ENCODE peak calls at places on chromosomes 11 and 22, in four cellular contexts. X, D, C and H are unnamed samples.

GRCh38 chr11:86245369-86246292 is 1.1 kb downstream of the EED start:
- DNase-seq in X (peak), D (no peak), C (peak), H (peak)

GRCh38 chr22:29660021-29660420 is 56.6 kb downstream of the NF2 start:
- DNase-seq in X (no peak), D (no peak), C (no peak), H (no peak)

GRCh38 chr11:27357250-27357649 is 5.8 kb downstream of the CCDC34 start:
- DNase-seq in X (no peak), D (no peak), C (no peak), H (no peak)

GRCh38 chr11:80383655-80384054 is 942.8 kb upstream of the TENM4 start:
- DNase-seq in X (no peak), D (no peak), C (no peak), H (no peak)

GRCh38 chr11:12745787-12746186 is 71.6 kb downstream of the TEAD1 start:
- DNase-seq in X (no peak), D (no peak), C (no peak), H (no peak)

GRCh38 chr11:1531418-1531817 is 40.7 kb downstream of the DUSP8 start:
- DNase-seq in X (no peak), D (no peak), C (peak), H (no peak)

GRCh38 chr11:11988099-11988651 is 20.3 kb downstream of the DKK3 start:
- DNase-seq in X (no peak), D (peak), C (peak), H (no peak)

GRCh38 chr22:30287626-30288413 is 1.5 kb downstream of the CASTOR1 start:
- DNase-seq in X (peak), D (peak), C (peak), H (peak)

GRCh38 chr11:117815262-117815803 is 9.2 kb downstream of the FXYD2 start:
- DNase-seq in X (peak), D (no peak), C (no peak), H (peak)

GRCh38 chr22:17303840-17304779 is 65.2 kb upstream of the CECR2 start:
- DNase-seq in X (no peak), D (no peak), C (no peak), H (peak)

GRCh38 chr22:46967445-46968358 is 205.3 kb downstream of the TBC1D22A start:
- DNase-seq in X (no peak), D (no peak), C (no peak), H (no peak)

GRCh38 chr11:95443386-95443785 is 212.4 kb upstream of the SESN3 start:
- DNase-seq in X (no peak), D (no peak), C (no peak), H (no peak)

GRCh38 chr11:70128435-70128906 is 50.4 kb downstream of the ANO1 start:
- DNase-seq in X (no peak), D (peak), C (no peak), H (no peak)

GRCh38 chr11:65014146-65014960 is at the start of gene ARL2:
- DNase-seq in X (peak), D (no peak), C (no peak), H (peak)

GRCh38 chr22:38267086-38267485 is 5.7 kb downstream of the TMEM184B start:
- DNase-seq in X (peak), D (no peak), C (peak), H (no peak)
- TF ChIP-seq CTCF in X (no peak), D (no peak), C (no peak), H (no peak)

DNA sequence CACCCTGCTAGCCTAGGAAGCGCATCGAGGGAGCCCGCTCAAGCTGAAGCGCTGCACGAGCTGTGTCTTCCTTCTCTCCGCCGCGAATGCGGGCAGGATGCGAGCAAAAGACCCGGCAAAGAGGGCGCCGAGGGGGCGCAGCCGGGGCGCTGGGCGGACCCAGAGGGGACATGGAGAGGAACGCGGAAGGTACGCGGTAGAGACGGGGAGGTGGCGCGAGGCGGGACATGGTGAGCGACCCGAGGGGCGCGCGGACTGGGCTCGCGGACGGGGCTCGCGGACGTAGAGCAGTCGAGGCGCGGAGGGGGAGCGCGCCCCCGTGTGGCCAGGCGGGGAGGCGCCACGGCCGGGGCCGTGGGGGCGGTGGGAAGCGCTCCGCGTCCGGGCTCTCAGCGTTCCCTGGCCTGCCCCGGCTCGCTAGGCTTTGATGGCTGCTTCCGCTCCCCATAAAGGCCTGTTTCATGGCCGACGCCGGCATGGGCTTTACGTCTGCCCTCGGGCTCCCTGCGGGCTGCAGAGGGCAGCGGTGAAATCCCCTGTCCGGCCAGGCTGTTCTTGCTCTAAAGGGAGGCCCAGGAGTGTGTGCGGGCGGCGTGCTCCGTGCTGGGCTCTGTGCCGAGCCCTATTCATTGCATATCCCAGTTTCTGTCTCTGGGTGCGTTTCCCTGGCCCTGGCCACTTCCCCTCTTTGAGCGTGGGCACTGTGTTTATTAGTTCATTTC is 31.2 kb upstream of the TRIM29 start:
- DNase-seq in X (peak), D (peak), C (peak), H (peak)
- TF ChIP-seq CTCF in X (peak), D (peak), C (peak), H (no peak)

GRCh38 chr11:125992893-125993292 is 47.0 kb downstream of the VSIG10L2 start:
- DNase-seq in X (no peak), D (no peak), C (no peak), H (no peak)

GRCh38 chr11:125995313-125995712 is 49.5 kb downstream of the VSIG10L2 start:
- DNase-seq in X (no peak), D (no peak), C (no peak), H (no peak)

GRCh38 chr11:125987066-125987641 is 41.3 kb downstream of the VSIG10L2 start:
- DNase-seq in X (no peak), D (no peak), C (no peak), H (no peak)

GRCh38 chr11:125994509-125994908 is 48.7 kb downstream of the VSIG10L2 start:
- DNase-seq in X (no peak), D (no peak), C (no peak), H (no peak)

GRCh38 chr11:125990244-125990643 is 44.4 kb downstream of the VSIG10L2 start:
- DNase-seq in X (peak), D (peak), C (peak), H (no peak)
- TF ChIP-seq CTCF in X (no peak), D (no peak), C (no peak), H (no peak)

GRCh38 chr11:130315354-130315970 is 745 bp upstream of the ZBTB44 start:
- DNase-seq in X (peak), D (no peak), C (no peak), H (peak)
- TF ChIP-seq CTCF in X (no peak), D (no peak), C (no peak), H (no peak)

GRCh38 chr11:99818991-99819390 is 798.2 kb downstream of the CNTN5 start:
- DNase-seq in X (no peak), D (no peak), C (no peak), H (no peak)

GRCh38 chr11:99814021-99814420 is 793.3 kb downstream of the CNTN5 start:
- DNase-seq in X (no peak), D (peak), C (no peak), H (no peak)

DNA sequence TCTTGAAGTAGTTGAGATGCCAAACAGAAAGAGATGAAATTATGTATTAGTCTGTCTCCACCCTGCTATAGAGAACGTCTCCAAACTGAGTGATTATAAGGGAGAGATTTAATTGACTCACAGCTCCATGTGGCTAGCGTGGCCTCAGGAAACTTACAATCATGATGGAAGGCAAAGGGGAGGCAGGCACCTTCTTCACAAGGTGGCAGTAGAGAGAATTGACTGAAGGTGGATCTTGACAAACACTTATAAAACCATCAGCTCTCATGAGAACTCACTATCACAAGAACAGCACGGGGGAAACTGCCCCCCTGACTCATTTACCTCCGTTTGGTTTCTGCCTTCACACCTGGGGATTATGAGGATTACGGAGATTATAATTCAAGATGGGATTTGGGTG is 794.0 kb downstream of the CNTN5 start:
- DNase-seq in X (no peak), D (no peak), C (no peak), H (no peak)
- TF ChIP-seq CTCF in X (no peak), D (peak), C (no peak), H (no peak)

GRCh38 chr11:103338621-103339484 is 229.6 kb downstream of the DYNC2H1 start:
- DNase-seq in X (no peak), D (peak), C (peak), H (no peak)
- TF ChIP-seq CTCF in X (no peak), D (peak), C (no peak), H (no peak)

DNA sequence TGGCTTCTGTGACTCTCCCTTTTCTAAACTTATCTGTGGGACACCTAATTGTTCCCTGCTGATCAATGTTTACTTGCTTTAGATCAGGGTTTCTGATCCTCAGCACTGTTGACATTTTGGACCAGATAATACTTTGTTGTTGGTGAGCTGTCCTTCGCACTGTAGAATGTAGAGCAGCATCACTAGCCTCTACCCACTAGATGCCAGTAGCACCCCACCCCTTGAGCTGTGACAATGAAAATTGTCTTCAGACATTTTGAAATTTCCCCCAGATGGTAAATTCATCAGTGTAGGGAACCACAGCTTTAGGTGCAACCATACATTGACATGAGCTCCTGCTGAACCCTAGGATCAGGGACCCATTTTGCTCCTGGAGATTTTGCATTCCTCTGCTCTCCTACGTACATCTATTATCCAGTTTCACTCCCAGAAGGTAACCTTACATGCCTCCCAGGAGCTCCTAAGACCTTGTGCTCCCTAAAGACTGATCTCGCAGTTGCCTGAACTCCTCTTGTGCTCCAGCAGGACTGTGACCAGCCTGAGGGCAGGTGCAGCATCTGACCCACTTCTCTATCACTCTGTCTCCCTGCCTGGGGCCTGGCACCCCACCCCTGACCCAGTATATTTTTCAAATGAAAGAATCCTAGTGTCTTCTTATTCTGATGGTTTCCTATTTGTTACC is 107.8 kb downstream of the FAR1 start:
- DNase-seq in X (no peak), D (no peak), C (no peak), H (no peak)
- TF ChIP-seq CTCF in X (no peak), D (peak), C (no peak), H (no peak)

DNA sequence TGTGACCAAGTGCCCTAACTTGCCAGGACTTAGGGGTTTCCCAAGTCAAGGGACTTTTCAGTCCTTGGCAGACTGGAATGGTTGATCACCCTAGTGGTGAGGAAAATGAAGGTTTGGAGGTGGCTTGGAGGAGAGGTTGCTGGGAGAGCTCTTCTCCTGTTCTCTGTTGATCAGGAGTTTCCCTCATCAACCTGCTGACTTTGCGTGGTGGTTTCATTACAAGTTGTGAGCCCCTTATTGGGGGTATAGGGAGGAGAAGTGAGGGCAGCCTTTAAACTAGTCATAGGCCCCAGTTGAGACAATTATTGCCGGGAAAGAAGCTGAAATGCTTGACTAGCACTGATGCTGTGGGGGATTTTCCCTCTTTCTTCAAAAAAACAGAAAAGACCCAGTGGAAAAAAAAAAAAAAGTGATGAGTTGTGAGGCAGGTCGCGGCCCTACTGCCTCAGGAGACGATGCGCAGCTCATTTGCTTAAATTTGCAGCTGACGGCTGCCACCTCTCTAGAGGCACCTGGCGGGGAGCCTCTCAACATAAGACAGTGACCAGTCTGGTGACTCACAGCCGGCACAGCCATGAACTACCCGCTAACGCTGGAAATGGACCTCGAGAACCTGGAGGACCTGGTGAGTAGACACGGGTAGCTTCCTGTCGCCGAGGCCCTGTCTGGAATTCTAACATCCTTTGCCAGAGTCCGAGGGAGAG is at the start of gene CXCR5:
- DNase-seq in X (no peak), D (peak), C (no peak), H (peak)
- TF ChIP-seq CTCF in X (no peak), D (peak), C (no peak), H (no peak)

DNA sequence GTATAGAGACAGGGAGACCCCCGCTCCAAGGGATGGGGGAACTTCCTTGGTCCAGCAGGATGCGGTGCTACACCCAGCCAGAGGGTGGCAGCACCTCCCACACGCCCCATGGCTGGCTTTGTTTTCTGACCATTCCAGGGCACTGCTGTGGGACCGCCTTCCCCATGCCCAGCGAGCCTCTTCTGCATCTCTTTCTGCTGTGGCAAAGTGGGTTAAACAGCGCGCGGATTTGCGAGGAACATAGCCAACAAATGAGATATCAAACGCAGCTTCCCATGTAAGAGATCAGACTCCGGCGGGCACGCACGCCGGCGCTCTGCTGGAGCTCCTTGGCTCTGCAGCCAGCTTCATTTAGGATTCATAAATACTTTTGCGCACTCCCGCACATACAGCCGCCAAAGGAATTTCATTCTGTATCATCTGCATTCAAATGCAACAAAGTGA is 485.8 kb upstream of the CADM1 start:
- DNase-seq in X (peak), D (no peak), C (no peak), H (no peak)
- TF ChIP-seq CTCF in X (peak), D (peak), C (no peak), H (no peak)

GRCh38 chr11:58495906-58496305 is 12.0 kb downstream of the OR5B21 start:
- DNase-seq in X (no peak), D (no peak), C (no peak), H (no peak)
- TF ChIP-seq CTCF in X (no peak), D (no peak), C (no peak), H (no peak)